ENCODE peak calls at places on chromosomes 3 and 15, in six cellular contexts. U, D, Q, E, A and L are unnamed samples.

GRCh38 chr15:31387483-31388118 is 61.0 kb downstream of the KLF13 start:
- DNase-seq in U (no peak), D (no peak), Q (no peak), E (peak), A (no peak), L (no peak)

GRCh38 chr15:39859609-39860008 is 60.5 kb downstream of the GPR176 start:
- DNase-seq in U (no peak), D (no peak), Q (no peak), E (no peak), A (no peak), L (no peak)

GRCh38 chr15:70387086-70387485 is 289.4 kb upstream of the TLE3 start:
- DNase-seq in U (no peak), D (no peak), Q (no peak), E (no peak), A (no peak), L (no peak)

GRCh38 chr3:35224571-35225280 is 414.6 kb upstream of the ARPP21 start:
- DNase-seq in U (no peak), D (no peak), Q (no peak), E (no peak), A (no peak), L (peak)

GRCh38 chr15:82768414-82769081 is 37.3 kb downstream of the FSD2 start:
- DNase-seq in U (no peak), D (no peak), Q (no peak), E (peak), A (no peak), L (peak)

GRCh38 chr3:12893247-12893646 is 51.9 kb upstream of the RPL32 start:
- DNase-seq in U (no peak), D (no peak), Q (no peak), E (peak), A (no peak), L (peak)

GRCh38 chr3:114860526-114860925 is 286.6 kb downstream of the ZBTB20 start:
- DNase-seq in U (no peak), D (no peak), Q (no peak), E (no peak), A (no peak), L (no peak)

GRCh38 chr3:172029425-172030128 is 9.8 kb upstream of the FNDC3B start:
- DNase-seq in U (no peak), D (no peak), Q (no peak), E (no peak), A (no peak), L (no peak)

GRCh38 chr3:45607790-45608189 is 13.2 kb downstream of the LIMD1 start:
- DNase-seq in U (no peak), D (no peak), Q (no peak), E (peak), A (no peak), L (no peak)

GRCh38 chr3:45606003-45606402 is 11.5 kb downstream of the LIMD1 start:
- DNase-seq in U (no peak), D (no peak), Q (no peak), E (no peak), A (no peak), L (no peak)

GRCh38 chr3:45608296-45608695 is 13.7 kb downstream of the LIMD1 start:
- DNase-seq in U (no peak), D (no peak), Q (no peak), E (no peak), A (no peak), L (no peak)

GRCh38 chr3:45605569-45605968 is 11.0 kb downstream of the LIMD1 start:
- DNase-seq in U (no peak), D (no peak), Q (no peak), E (no peak), A (no peak), L (no peak)

DNA sequence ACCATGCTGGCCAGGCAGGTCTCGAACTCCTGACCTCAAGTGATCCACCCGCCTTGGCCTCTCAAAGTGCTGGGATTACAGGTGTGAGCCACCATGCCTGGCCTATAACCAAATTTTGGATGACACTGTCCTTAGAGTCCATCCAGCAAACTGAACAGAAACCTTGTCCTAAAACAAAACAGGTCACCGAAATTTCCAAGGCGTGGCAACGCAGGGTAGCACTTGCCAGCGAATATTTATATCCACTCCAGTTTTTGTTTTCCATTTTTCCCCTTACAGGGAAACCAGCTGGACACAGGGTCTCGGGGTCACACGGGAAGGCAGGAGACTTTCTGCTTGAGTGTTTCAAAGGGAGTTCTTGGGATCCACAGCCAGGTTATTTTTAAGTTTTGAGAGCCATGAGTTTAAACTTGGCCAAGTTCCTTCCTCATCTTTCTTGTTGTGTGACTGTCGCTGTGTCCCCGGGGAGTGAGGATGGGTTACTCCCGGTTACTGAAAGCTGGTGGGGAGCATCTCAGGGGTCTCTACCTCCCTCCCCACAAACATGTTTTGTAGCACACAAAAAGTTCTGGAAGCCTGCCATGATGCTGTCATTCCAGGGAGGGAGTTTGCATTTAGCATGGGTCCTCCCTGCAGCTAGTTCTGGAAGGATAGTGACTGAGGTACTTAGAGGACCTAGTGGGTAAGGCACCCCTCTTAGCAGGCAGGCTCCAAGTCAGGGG is 12.6 kb downstream of the LIMD1 start:
- DNase-seq in U (no peak), D (no peak), Q (peak), E (peak), A (no peak), L (no peak)
- H3K4me3 ChIP-seq in U (no peak), D (no peak), Q (no peak), E (no peak), A (no peak), L (no peak)

DNA sequence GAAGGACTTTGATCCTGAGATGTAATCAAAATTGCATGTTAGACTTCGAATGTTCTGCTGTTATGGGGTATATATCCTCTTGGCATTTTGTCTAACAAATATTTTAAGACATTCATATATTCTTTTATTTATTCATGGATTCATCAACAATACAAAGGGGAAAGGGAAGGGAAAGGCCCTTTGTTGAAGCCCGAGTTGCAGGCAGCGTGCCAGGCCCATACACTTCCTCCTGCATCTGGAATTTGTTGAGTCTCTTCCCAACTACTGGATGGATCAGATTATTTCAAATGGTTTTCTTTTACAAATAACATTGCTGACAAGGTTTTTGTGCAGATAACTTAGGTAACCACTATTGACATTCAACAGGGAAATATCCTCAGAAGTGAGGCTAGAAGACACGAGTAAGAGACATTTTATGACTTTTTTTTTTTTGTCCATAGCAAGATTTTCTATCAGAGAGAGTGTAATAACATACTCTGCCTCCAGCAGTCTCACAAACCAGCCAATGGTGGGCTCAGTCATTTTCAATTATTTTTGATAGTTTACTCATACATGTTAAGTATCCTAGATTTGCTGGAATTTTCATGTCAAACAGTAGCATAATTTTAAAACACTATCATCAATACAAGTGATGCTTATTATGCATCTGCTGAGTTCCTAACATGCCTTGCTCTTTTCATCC is 94.3 kb downstream of the RPL39L start:
- DNase-seq in U (no peak), D (no peak), Q (no peak), E (peak), A (no peak), L (no peak)
- TF ChIP-seq CTCF in U (no peak), D (peak), Q (no peak), E (peak), A (no peak), L (no peak)

GRCh38 chr3:52470920-52471319 is 15.5 kb downstream of the NISCH start:
- DNase-seq in U (no peak), D (no peak), Q (no peak), E (no peak), A (no peak), L (no peak)

GRCh38 chr3:52472239-52472783 is 16.9 kb downstream of the NISCH start:
- DNase-seq in U (no peak), D (no peak), Q (no peak), E (no peak), A (no peak), L (no peak)

GRCh38 chr3:52469001-52469400 is 13.6 kb downstream of the NISCH start:
- DNase-seq in U (no peak), D (no peak), Q (no peak), E (peak), A (peak), L (no peak)

GRCh38 chr3:52473031-52473430 is 17.6 kb downstream of the NISCH start:
- DNase-seq in U (no peak), D (no peak), Q (no peak), E (no peak), A (no peak), L (no peak)

DNA sequence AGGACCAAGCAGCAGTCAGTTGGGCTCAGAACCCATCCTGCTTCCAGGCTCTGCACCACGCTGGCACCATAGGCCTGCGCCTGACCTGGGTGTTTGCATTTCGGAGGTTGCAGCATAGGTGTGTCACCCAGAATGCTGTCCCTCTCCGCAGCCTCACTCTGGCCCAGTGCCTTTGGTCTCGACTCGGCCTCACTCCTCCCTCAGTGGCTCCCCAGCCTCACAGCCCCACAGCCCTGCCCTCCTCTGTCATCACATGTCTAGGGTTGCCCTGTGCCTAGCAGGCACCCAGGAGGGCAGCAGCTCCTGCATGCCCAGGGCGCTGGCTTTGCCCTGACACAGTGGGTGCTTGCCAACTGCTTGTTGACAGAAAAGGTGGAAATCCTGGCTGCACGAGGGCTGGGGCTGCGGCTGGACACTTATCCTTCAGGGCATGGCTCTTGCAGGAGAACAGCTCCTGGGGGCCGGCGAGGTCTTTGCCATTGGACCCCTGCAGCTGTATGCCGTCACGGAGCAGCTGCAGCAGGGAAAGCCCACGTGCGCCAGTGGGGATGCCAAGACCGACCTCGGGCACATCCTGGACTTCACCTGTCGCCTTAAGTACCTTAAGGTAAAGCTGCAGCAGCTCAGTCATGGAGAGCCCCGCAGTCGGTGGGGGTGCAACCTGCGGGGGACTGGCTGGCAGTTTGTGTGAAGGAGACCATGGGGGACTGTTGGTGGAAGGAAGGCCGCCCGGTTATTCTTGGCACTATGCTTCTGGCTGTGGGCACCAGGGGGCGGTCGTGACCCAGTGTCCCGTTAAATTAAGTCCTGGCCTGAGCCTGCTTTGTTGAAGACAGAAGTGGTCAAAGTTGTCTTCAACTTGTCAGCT is 16.2 kb downstream of the NISCH start:
- DNase-seq in U (no peak), D (peak), Q (peak), E (peak), A (peak), L (no peak)
- H3K4me3 ChIP-seq in U (no peak), D (no peak), Q (no peak), E (no peak), A (no peak), L (no peak)

GRCh38 chr15:69160976-69161877 is 792 bp downstream of the GLCE start:
- DNase-seq in U (no peak), D (peak), Q (peak), E (peak), A (peak), L (no peak)
- TF ChIP-seq CTCF in U (no peak), D (no peak), Q (no peak), E (peak), A (peak), L (peak)